ENCODE peak calls at places on chromosomes 16 and 17, in eight cellular contexts. S is NCI-H2081; W is midbrain; B is bronchial epithelial cell; Z is choroid plexus epithelial cell; U is CD8-positive, alpha-beta memory T cell; O is epithelial cell of prostate; T is AG08396. V is an unnamed sample.

GRCh38 chr16:21611546-21612384 is 12.4 kb downstream of the METTL9 start:
- DNase-seq in S (no peak), W (no peak), B (peak), Z (peak), U (no peak), O (no peak), T (no peak), V (no peak)

GRCh38 chr16:49647673-49648072 is 208.2 kb downstream of the ZNF423 start:
- DNase-seq in S (no peak), W (no peak), B (no peak), Z (no peak), U (no peak), O (no peak), T (no peak), V (no peak)

GRCh38 chr16:57870753-57871454 is 68.6 kb upstream of the KIFC3 start:
- DNase-seq in S (no peak), W (no peak), B (peak), Z (no peak), U (no peak), O (no peak), T (no peak), V (no peak)

GRCh38 chr16:66030036-66030435 is 336.5 kb upstream of the CDH5 start:
- DNase-seq in S (no peak), W (no peak), B (no peak), Z (peak), U (no peak), O (no peak), T (peak), V (no peak)

GRCh38 chr17:8892338-8892690 is 24.8 kb upstream of the PIK3R6 start:
- DNase-seq in S (no peak), W (no peak), B (no peak), Z (no peak), U (no peak), O (no peak), T (no peak), V (no peak)

GRCh38 chr17:13626703-13627102 is 25.0 kb upstream of the HS3ST3A1 start:
- DNase-seq in S (no peak), W (no peak), B (peak), Z (peak), U (no peak), O (peak), T (peak), V (no peak)

GRCh38 chr17:57651451-57651850 is 93.6 kb downstream of the CCDC182 start:
- DNase-seq in S (no peak), W (no peak), B (no peak), Z (no peak), U (no peak), O (no peak), T (no peak), V (no peak)

GRCh38 chr17:30112794-30113193 is 3.8 kb upstream of the NSRP1 start:
- DNase-seq in S (no peak), W (no peak), B (no peak), Z (no peak), U (no peak), O (no peak), T (no peak), V (no peak)

GRCh38 chr16:87369117-87369775 is 14.3 kb downstream of the FBXO31 start:
- DNase-seq in S (no peak), W (no peak), B (no peak), Z (no peak), U (no peak), O (no peak), T (no peak), V (no peak)